ENCODE peak calls at places on chromosomes 3 and 15, in six cellular contexts. W, L, S, D, M and A are unnamed samples.

GRCh38 chr15:100849021-100849831 is 30.4 kb upstream of the ALDH1A3 start:
- DNase-seq in W (peak), S (peak), D (no peak), M (no peak), L (no peak), A (peak)

GRCh38 chr15:94412979-94413741 is 181.8 kb downstream of the MCTP2 start:
- DNase-seq in L (no peak), D (no peak), W (peak), S (peak), M (no peak), A (peak)

GRCh38 chr3:69048990-69049389 is 3.1 kb downstream of the TMF1 start:
- DNase-seq in L (no peak), W (no peak), M (no peak), S (no peak), D (no peak), A (no peak)

GRCh38 chr3:14633819-14634424 is 17.6 kb upstream of the CCDC174 start:
- DNase-seq in W (peak), D (peak), M (no peak), S (peak), L (no peak), A (peak)

GRCh38 chr3:97720417-97720816 is 44.1 kb upstream of the ARL6 start:
- DNase-seq in L (no peak), W (no peak), S (no peak), D (no peak), M (no peak), A (no peak)

GRCh38 chr3:50423543-50423942 is 64.2 kb upstream of the TMEM115 start:
- DNase-seq in S (no peak), W (no peak), L (no peak), M (no peak), D (no peak), A (peak)

GRCh38 chr3:186940965-186941364 is 10.6 kb downstream of the ST6GAL1 start:
- DNase-seq in W (no peak), L (no peak), M (no peak), D (no peak), S (no peak), A (no peak)

GRCh38 chr15:81493246-81493645 is 119.2 kb upstream of the TMC3 start:
- DNase-seq in M (no peak), W (no peak), D (no peak), S (no peak), L (no peak), A (no peak)

GRCh38 chr3:23264413-23264812 is 61.3 kb downstream of the UBE2E2 start:
- DNase-seq in L (no peak), S (peak), M (no peak), D (peak), W (no peak), A (no peak)

GRCh38 chr15:92714071-92714456 is 58.5 kb upstream of the FAM174B start:
- DNase-seq in L (no peak), S (peak), M (no peak), D (peak), W (no peak), A (no peak)

GRCh38 chr3:57784089-57784735 is 28.1 kb downstream of the SLMAP start:
- DNase-seq in M (no peak), L (no peak), S (no peak), D (no peak), W (no peak), A (peak)

GRCh38 chr15:60590935-60591490 is 112.1 kb upstream of the ICE2 start:
- DNase-seq in S (peak), D (peak), W (peak), M (peak), L (no peak), A (peak)

GRCh38 chr3:141457624-141458236 is 29.1 kb upstream of the RASA2 start:
- DNase-seq in M (no peak), S (peak), L (no peak), D (no peak), W (no peak), A (peak)

GRCh38 chr15:28993720-28994053 is 107.9 kb downstream of the APBA2 start:
- DNase-seq in M (no peak), S (no peak), L (no peak), D (no peak), W (no peak), A (no peak)

GRCh38 chr3:173217127-173217526 is 76.1 kb upstream of the SPATA16 start:
- DNase-seq in S (no peak), L (no peak), W (no peak), M (no peak), D (no peak), A (no peak)

GRCh38 chr3:3798641-3799113 is 554 bp upstream of the LRRN1 start:
- DNase-seq in W (peak), L (no peak), D (no peak), M (no peak), S (no peak), A (peak)

GRCh38 chr3:195180490-195181106 is 90.4 kb downstream of the XXYLT1 start:
- DNase-seq in W (no peak), D (no peak), S (no peak), L (no peak), M (no peak), A (no peak)

GRCh38 chr3:4738737-4739274 is 240.4 kb upstream of the BHLHE40 start:
- DNase-seq in L (no peak), S (no peak), D (no peak), W (no peak), M (no peak), A (no peak)

GRCh38 chr15:80953001-80953952 is 36.3 kb downstream of the MESD start:
- DNase-seq in S (no peak), L (no peak), M (no peak), D (no peak), W (no peak), A (no peak)

GRCh38 chr3:122606330-122606729 is 28.9 kb downstream of the PARP15 start:
- DNase-seq in S (no peak), M (no peak), W (no peak), D (no peak), L (no peak), A (no peak)

GRCh38 chr3:25665646-25666136 is 984 bp upstream of the TOP2B start:
- DNase-seq in S (no peak), M (no peak), D (no peak), W (no peak), L (no peak), A (no peak)

GRCh38 chr15:28110416-28110975 is 11.4 kb upstream of the OCA2 start:
- DNase-seq in L (no peak), D (no peak), M (no peak), S (no peak), W (no peak), A (no peak)

GRCh38 chr15:66425837-66426236 is 39.1 kb downstream of the MAP2K1 start:
- DNase-seq in S (no peak), D (no peak), W (no peak), M (no peak), L (no peak), A (no peak)

GRCh38 chr3:53242642-53243041 is 13.2 kb downstream of the TKT start:
- DNase-seq in W (no peak), S (peak), D (no peak), L (no peak), M (no peak), A (no peak)

GRCh38 chr3:4943553-4943952 is 35.7 kb upstream of the BHLHE40 start:
- DNase-seq in L (no peak), D (no peak), W (no peak), S (no peak), M (no peak), A (no peak)

GRCh38 chr15:69793783-69794451 is 303.8 kb downstream of the TLE3 start:
- DNase-seq in M (no peak), W (no peak), L (no peak), S (no peak), D (no peak), A (no peak)

GRCh38 chr3:51354766-51355615 is 30.1 kb upstream of the MANF start:
- DNase-seq in M (no peak), S (no peak), W (no peak), D (no peak), L (no peak), A (no peak)

GRCh38 chr3:141345951-141346817 is 22.1 kb upstream of the ZBTB38 start:
- DNase-seq in W (no peak), L (no peak), S (no peak), D (no peak), M (no peak), A (peak)

GRCh38 chr15:36432162-36432561 is 147.3 kb upstream of the CDIN1 start:
- DNase-seq in W (no peak), D (peak), L (no peak), M (no peak), S (peak), A (no peak)

GRCh38 chr3:111333642-111334041 is 208.4 kb upstream of the CD96 start:
- DNase-seq in L (no peak), M (no peak), D (peak), W (no peak), S (no peak), A (no peak)

GRCh38 chr3:167114619-167115018 is 265.5 kb downstream of the ZBBX start:
- DNase-seq in L (no peak), M (no peak), S (no peak), D (no peak), W (no peak), A (no peak)

GRCh38 chr15:80780416-80781221 is 1.4 kb downstream of the CEMIP start:
- DNase-seq in M (no peak), W (peak), D (peak), L (no peak), S (peak), A (peak)

GRCh38 chr3:159941043-159941994 is 47.3 kb upstream of the IL12A start:
- DNase-seq in L (no peak), M (no peak), S (no peak), W (no peak), D (peak), A (no peak)

GRCh38 chr3:112811150-112811884 is 35.3 kb downstream of the CD200R1L start:
- DNase-seq in L (no peak), M (no peak), D (peak), S (peak), W (peak), A (no peak)

GRCh38 chr3:106827515-106828213 is 549.6 kb upstream of the CCDC54 start:
- DNase-seq in S (no peak), M (no peak), D (peak), W (no peak), L (no peak), A (no peak)

GRCh38 chr3:43867673-43868072 is 176.9 kb downstream of the ABHD5 start:
- DNase-seq in W (no peak), L (no peak), D (peak), S (peak), M (no peak), A (no peak)

GRCh38 chr3:113867506-113867905 is 28.9 kb downstream of the GRAMD1C start:
- DNase-seq in M (no peak), S (peak), W (no peak), L (no peak), D (peak), A (no peak)